ENCODE peak calls at places on chromosomes 7 and 10, in six cellular contexts. H is SK-N-SH, A is hepatocyte, W is HCT116, K is NB4, R is OCI-LY7. Z is an unnamed sample.

GRCh38 chr7:50329775-50330174 is 25.3 kb downstream of the IKZF1 start:
- DNase-seq in H (no peak), A (no peak), W (no peak), K (no peak), R (peak; percentile 73), Z (no peak)

GRCh38 chr7:117041007-117041406 is 87.7 kb downstream of the ST7 start:
- DNase-seq in H (no peak), A (no peak), W (no peak), K (no peak), R (no peak), Z (no peak)

GRCh38 chr10:52883996-52884871 is 111.7 kb upstream of the MBL2 start:
- DNase-seq in H (peak; percentile 74), A (peak; percentile 78), W (peak; percentile 23), K (peak; percentile 73), R (peak; percentile 50), Z (peak; percentile 77)

GRCh38 chr10:3091346-3091787 is 24.0 kb downstream of the PFKP start:
- DNase-seq in H (no peak), A (peak; percentile 67), W (peak; percentile 91), K (no peak), R (no peak), Z (peak; percentile 31)

GRCh38 chr10:133178357-133179127 is 18.5 kb downstream of the KNDC1 start:
- DNase-seq in H (no peak), A (no peak), W (no peak), K (no peak), R (no peak), Z (no peak)

GRCh38 chr7:129781128-129781855 is 169.8 kb downstream of the NRF1 start:
- DNase-seq in H (peak; percentile 75), A (no peak), W (peak; percentile 7), K (peak; percentile 78), R (peak; percentile 11), Z (no peak)

GRCh38 chr10:92184977-92185376 is 105.9 kb downstream of the CPEB3 start:
- DNase-seq in H (no peak), A (no peak), W (no peak), K (no peak), R (no peak), Z (no peak)

GRCh38 chr7:131249003-131249402 is 78.7 kb upstream of the MKLN1 start:
- DNase-seq in H (no peak), A (peak; percentile 72), W (no peak), K (no peak), R (no peak), Z (no peak)

GRCh38 chr10:83273035-83273434 is 866.3 kb upstream of the GHITM start:
- DNase-seq in H (no peak), A (no peak), W (no peak), K (no peak), R (no peak), Z (no peak)

GRCh38 chr7:21587139-21587773 is 44.4 kb downstream of the DNAH11 start:
- DNase-seq in H (no peak), A (no peak), W (no peak), K (no peak), R (no peak), Z (no peak)

GRCh38 chr10:122152544-122152943 is 118.6 kb upstream of the BTBD16 start:
- DNase-seq in H (no peak), A (no peak), W (no peak), K (no peak), R (no peak), Z (no peak)

GRCh38 chr7:70585071-70585470 is 546.9 kb upstream of the GALNT17 start:
- DNase-seq in H (peak; percentile 66), A (no peak), W (no peak), K (no peak), R (no peak), Z (no peak)

GRCh38 chr10:6445671-6446278 is 134.3 kb downstream of the PRKCQ start:
- DNase-seq in H (peak; percentile 38), A (peak; percentile 35), W (peak; percentile 18), K (peak; percentile 61), R (peak; percentile 57), Z (peak; percentile 17)

GRCh38 chr10:102220612-102221011 is 5.5 kb upstream of the ELOVL3 start:
- DNase-seq in H (no peak), A (no peak), W (no peak), K (no peak), R (no peak), Z (no peak)

GRCh38 chr10:44240766-44241165 is 144.1 kb downstream of the CXCL12 start:
- DNase-seq in H (peak; percentile 0), A (no peak), W (no peak), K (no peak), R (no peak), Z (no peak)

GRCh38 chr10:44237364-44238034 is 147.4 kb downstream of the CXCL12 start:
- DNase-seq in H (no peak), A (no peak), W (no peak), K (no peak), R (no peak), Z (no peak)

GRCh38 chr10:44235363-44235762 is 149.5 kb downstream of the CXCL12 start:
- DNase-seq in H (no peak), A (no peak), W (no peak), K (no peak), R (no peak), Z (no peak)

GRCh38 chr10:44234471-44234850 is 150.4 kb downstream of the CXCL12 start:
- DNase-seq in H (no peak), A (no peak), W (no peak), K (no peak), R (no peak), Z (no peak)

GRCh38 chr10:44238212-44238611 is 146.7 kb downstream of the CXCL12 start:
- DNase-seq in H (no peak), A (no peak), W (no peak), K (no peak), R (no peak), Z (no peak)
- TF ChIP-seq CTCF in H (no peak), A (no peak), W (no peak), K (no peak), R (no peak), Z (no peak)

DNA sequence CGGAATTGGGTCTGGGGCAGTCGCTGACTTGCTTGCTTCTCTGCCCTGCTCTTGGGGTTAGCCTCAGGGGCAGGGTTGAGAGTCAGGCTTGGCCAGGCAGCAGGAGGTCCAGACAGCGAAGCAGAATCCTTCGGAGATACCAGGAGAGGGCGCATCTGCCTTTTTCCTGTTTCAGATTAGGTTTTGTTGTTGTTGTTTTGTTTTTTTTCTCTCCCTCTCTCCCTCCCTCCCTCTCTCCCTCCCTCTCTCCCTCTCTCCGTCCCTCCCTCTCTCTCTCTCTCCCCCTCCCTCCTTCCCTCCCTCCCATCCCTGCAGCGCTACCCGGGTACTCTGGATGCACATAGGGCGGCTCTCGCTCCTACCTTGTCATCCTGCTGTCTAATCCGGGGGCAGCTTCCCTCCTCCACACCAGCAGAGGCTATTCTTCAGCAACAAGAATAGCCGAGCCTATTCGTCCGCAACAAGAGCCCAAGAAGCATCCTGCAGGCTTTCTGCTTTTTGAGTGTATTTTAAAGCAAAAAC is 758 bp upstream of the OPTN start:
- DNase-seq in H (peak; percentile 74), A (peak; percentile 84), W (peak; percentile 54), K (peak; percentile 46), R (peak; percentile 50), Z (peak; percentile 40)
- TF ChIP-seq CTCF in H (peak; percentile 31), A (peak; percentile 51), W (peak; percentile 22), K (peak; percentile 34), R (peak; percentile 72), Z (peak; percentile 77)

DNA sequence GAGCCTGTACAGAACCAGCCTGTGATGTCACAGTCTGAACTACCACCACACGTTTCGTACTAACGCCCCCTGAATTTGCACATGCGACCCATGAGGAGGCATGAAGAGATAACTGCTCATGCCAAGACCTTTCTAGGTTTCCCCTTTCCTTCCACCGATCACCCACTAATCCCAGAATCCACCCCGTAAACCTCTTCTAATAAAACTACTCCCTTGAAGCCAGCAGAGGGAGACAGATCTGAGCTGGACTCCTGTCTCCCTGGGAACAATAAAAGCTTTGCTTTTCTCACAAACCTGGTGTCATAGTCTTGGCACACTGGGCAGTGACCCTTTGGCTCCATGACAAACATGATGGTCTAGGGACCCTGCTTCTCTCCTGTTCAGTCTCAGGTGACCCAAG is 144.5 kb downstream of the FRMD4A start:
- DNase-seq in H (no peak), A (no peak), W (no peak), K (peak; percentile 12), R (peak; percentile 9), Z (no peak)
- TF ChIP-seq CTCF in H (peak; percentile 46), A (peak; percentile 27), W (peak; percentile 54), K (peak; percentile 25), R (peak; percentile 62), Z (peak; percentile 29)

GRCh38 chr10:113867904-113868303 is 13.4 kb downstream of the NHLRC2 start:
- DNase-seq in H (no peak), A (no peak), W (no peak), K (peak; percentile 78), R (no peak), Z (no peak)

GRCh38 chr10:113869789-113870188 is 15.3 kb downstream of the NHLRC2 start:
- DNase-seq in H (no peak), A (no peak), W (no peak), K (no peak), R (no peak), Z (no peak)

GRCh38 chr10:113875212-113875611 is 20.8 kb downstream of the NHLRC2 start:
- DNase-seq in H (no peak), A (no peak), W (no peak), K (no peak), R (no peak), Z (no peak)

GRCh38 chr10:113876461-113876860 is 22.0 kb downstream of the NHLRC2 start:
- DNase-seq in H (no peak), A (no peak), W (no peak), K (no peak), R (no peak), Z (no peak)

DNA sequence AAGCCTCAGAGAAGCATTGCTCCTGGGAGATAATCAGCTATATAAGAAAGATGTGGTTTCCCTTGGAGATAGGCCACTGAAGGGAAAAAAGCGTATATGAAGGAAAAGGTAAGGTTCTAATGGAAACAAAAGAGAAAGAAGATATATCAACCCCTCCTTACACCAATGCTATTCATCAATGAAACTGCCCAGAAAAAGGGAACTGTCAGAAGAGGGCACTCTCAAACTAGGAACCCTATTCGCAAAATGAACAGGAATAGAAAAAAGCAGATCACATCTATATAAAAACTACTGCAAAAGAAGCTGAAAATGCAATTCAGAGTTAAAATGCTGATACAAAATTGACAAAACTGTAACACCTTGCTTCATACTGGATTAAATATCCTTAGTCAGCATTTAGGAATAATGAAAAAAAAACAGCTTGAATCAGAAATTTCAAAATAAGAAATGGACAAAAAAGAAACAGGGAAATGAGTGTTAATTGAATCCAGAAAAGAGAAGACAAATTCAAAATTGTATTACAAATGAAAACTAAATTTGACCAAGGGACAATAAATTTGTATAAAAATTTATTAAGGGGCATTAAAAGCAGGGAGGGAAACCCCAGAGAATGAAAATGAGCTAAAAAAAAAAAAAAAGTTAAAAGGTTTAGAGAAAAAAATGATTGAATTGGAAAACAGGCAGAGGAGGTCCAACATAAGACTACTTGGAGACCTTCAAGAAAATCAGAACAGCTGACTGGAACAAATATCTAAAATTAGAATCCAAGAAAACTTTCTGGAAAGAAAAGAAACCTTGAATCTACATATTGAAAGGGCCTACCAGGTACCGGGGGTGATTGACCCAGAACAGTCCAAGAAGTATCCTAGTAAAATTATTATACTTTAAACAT is 17.9 kb downstream of the NHLRC2 start:
- DNase-seq in H (no peak), A (no peak), W (no peak), K (peak; percentile 47), R (no peak), Z (no peak)
- TF ChIP-seq CTCF in H (no peak), A (no peak), W (peak; percentile 3), K (peak; percentile 7), R (peak; percentile 71), Z (no peak)